ENCODE peak calls at places on chromosome 18, in nine cellular contexts. G, S, V, Z, P, D, Q, F and J are unnamed samples.

GRCh38 chr18:54229660-54230059 is 5.2 kb upstream of the MBD2 start:
- DNase-seq in F (no peak), P (no peak), S (no peak), Q (no peak), D (no peak), Z (no peak), G (no peak), V (no peak), J (no peak)

GRCh38 chr18:22826726-22827125 is 106.4 kb upstream of the RBBP8 start:
- DNase-seq in V (no peak), Z (no peak), D (no peak), P (no peak), F (no peak), Q (no peak), G (no peak), S (no peak), J (peak)

GRCh38 chr18:26792661-26793060 is 72.8 kb downstream of the AQP4 start:
- DNase-seq in Q (peak), S (no peak), F (peak), G (no peak), P (no peak), D (no peak), Z (no peak), V (no peak), J (no peak)

GRCh38 chr18:55249572-55249971 is 290.3 kb upstream of the CCDC68 start:
- DNase-seq in V (no peak), D (no peak), F (no peak), S (no peak), Q (no peak), Z (peak), P (no peak), G (no peak), J (no peak)

GRCh38 chr18:77108001-77108692 is 24.4 kb downstream of the MBP start:
- DNase-seq in S (no peak), G (no peak), D (no peak), V (no peak), P (no peak), Q (no peak), Z (no peak), F (no peak), J (no peak)

GRCh38 chr18:43805646-43806194 is 528.4 kb upstream of the SYT4 start:
- DNase-seq in G (no peak), D (no peak), F (no peak), S (no peak), P (no peak), V (no peak), Z (no peak), Q (no peak), J (no peak)

GRCh38 chr18:23220355-23220754 is 85.1 kb downstream of the CABLES1 start:
- DNase-seq in S (no peak), D (no peak), Z (no peak), V (no peak), P (peak), F (no peak), G (no peak), Q (no peak), J (no peak)

GRCh38 chr18:51614033-51614432 is 416.6 kb upstream of the MEX3C start:
- DNase-seq in S (no peak), F (peak), V (no peak), P (no peak), Q (no peak), D (no peak), G (peak), Z (no peak), J (no peak)

GRCh38 chr18:6374340-6374739 is 40.4 kb downstream of the L3MBTL4 start:
- DNase-seq in Z (no peak), G (no peak), Q (no peak), S (no peak), P (no peak), D (no peak), F (peak), V (no peak), J (no peak)

GRCh38 chr18:27921904-27922541 is 254.9 kb downstream of the CDH2 start:
- DNase-seq in Q (no peak), D (no peak), V (no peak), G (peak), P (no peak), F (peak), S (peak), Z (no peak), J (no peak)

GRCh38 chr18:35005963-35006577 is 35.1 kb upstream of the MAPRE2 start:
- DNase-seq in F (peak), S (peak), Z (no peak), V (no peak), Q (peak), G (peak), D (no peak), P (no peak), J (peak)

GRCh38 chr18:76494181-76494540 is 881 bp downstream of the ZNF516 start:
- DNase-seq in Z (no peak), G (peak), P (peak), F (peak), D (no peak), Q (no peak), V (no peak), S (peak), J (peak)

GRCh38 chr18:23845988-23846630 is 156.9 kb downstream of the LAMA3 start:
- DNase-seq in S (no peak), P (no peak), Z (no peak), Q (no peak), D (no peak), G (no peak), V (no peak), F (no peak), J (no peak)

GRCh38 chr18:610214-610928 is 13.6 kb downstream of the CLUL1 start:
- DNase-seq in D (no peak), P (no peak), V (no peak), F (no peak), Q (no peak), Z (no peak), S (no peak), G (no peak), J (no peak)

GRCh38 chr18:72174972-72175649 is 369.0 kb downstream of the CBLN2 start:
- DNase-seq in S (no peak), V (no peak), Z (no peak), D (no peak), F (no peak), Q (no peak), G (no peak), P (no peak), J (no peak)

GRCh38 chr18:52510139-52510538 is 170.1 kb downstream of the DCC start:
- DNase-seq in S (peak), Q (no peak), V (no peak), F (no peak), P (no peak), D (no peak), Z (no peak), G (no peak), J (no peak)

GRCh38 chr18:73136134-73136533 is 268.3 kb upstream of the NETO1 start:
- DNase-seq in V (no peak), Z (no peak), F (peak), Q (no peak), G (no peak), D (no peak), S (peak), P (no peak), J (no peak)

GRCh38 chr18:136433-136832 is 21.9 kb upstream of the USP14 start:
- DNase-seq in Z (no peak), P (no peak), S (peak), G (peak), Q (no peak), F (peak), D (no peak), V (no peak), J (peak)

GRCh38 chr18:23136326-23137092 is 1.2 kb downstream of the CABLES1 start:
- DNase-seq in P (peak), G (peak), D (no peak), F (no peak), V (peak), S (peak), Z (no peak), Q (no peak), J (peak)

GRCh38 chr18:51151568-51152511 is 45.6 kb downstream of the MEX3C start:
- DNase-seq in V (no peak), Z (no peak), D (no peak), S (peak), P (peak), G (no peak), F (no peak), Q (no peak), J (peak)

GRCh38 chr18:13756671-13757070 is 30.2 kb downstream of the RNMT start:
- DNase-seq in Z (no peak), P (no peak), G (no peak), Q (no peak), V (no peak), S (no peak), F (no peak), D (no peak), J (no peak)

GRCh38 chr18:62131305-62131909 is 55.4 kb downstream of the PIGN start:
- DNase-seq in V (no peak), G (peak), Q (peak), D (no peak), Z (peak), P (no peak), S (peak), F (peak), J (peak)

GRCh38 chr18:9346775-9347174 is 12.2 kb downstream of the TWSG1 start:
- DNase-seq in P (no peak), V (no peak), Q (no peak), S (no peak), F (no peak), Z (no peak), G (no peak), D (no peak), J (no peak)

GRCh38 chr18:50896093-50896492 is 17.2 kb downstream of the ME2 start:
- DNase-seq in Q (no peak), Z (no peak), G (no peak), V (no peak), S (no peak), D (no peak), P (no peak), F (peak), J (no peak)

GRCh38 chr18:45110577-45111506 is 430.2 kb downstream of the SETBP1 start:
- DNase-seq in G (no peak), V (no peak), Z (no peak), P (no peak), F (no peak), S (no peak), Q (no peak), D (no peak), J (no peak)

GRCh38 chr18:62122330-62122729 is 64.5 kb downstream of the PIGN start:
- DNase-seq in Z (no peak), G (no peak), S (no peak), P (no peak), D (no peak), V (no peak), Q (no peak), F (no peak), J (no peak)

GRCh38 chr18:73879328-73879727 is 268.3 kb downstream of the FBXO15 start:
- DNase-seq in G (no peak), P (no peak), Q (no peak), V (no peak), F (no peak), Z (no peak), D (no peak), S (no peak), J (no peak)

GRCh38 chr18:44123743-44124142 is 556.9 kb upstream of the SETBP1 start:
- DNase-seq in V (no peak), G (no peak), S (no peak), F (no peak), D (no peak), Q (no peak), P (no peak), Z (no peak), J (no peak)

GRCh38 chr18:46416706-46417638 is 240.0 kb downstream of the LOXHD1 start:
- DNase-seq in P (no peak), F (no peak), S (peak), D (no peak), Q (no peak), Z (no peak), G (no peak), V (no peak), J (no peak)

GRCh38 chr18:62937065-62937464 is 221.7 kb downstream of the PHLPP1 start:
- DNase-seq in V (no peak), S (no peak), G (no peak), Z (no peak), P (no peak), Q (no peak), D (no peak), F (no peak), J (no peak)

GRCh38 chr18:61502472-61502871 is 169.2 kb downstream of the CDH20 start:
- DNase-seq in D (no peak), P (no peak), V (no peak), F (peak), Z (peak), Q (peak), G (peak), S (peak), J (peak)

GRCh38 chr18:13548106-13548819 is 178.1 kb downstream of the FAM210A start:
- DNase-seq in G (no peak), Z (no peak), D (peak), P (no peak), S (no peak), Q (no peak), F (no peak), V (no peak), J (no peak)

GRCh38 chr18:40414155-40414754 is 1540.8 kb upstream of the PIK3C3 start:
- DNase-seq in F (no peak), S (no peak), D (no peak), V (no peak), Z (no peak), Q (no peak), P (no peak), G (no peak), J (no peak)

GRCh38 chr18:63291278-63291677 is 28.3 kb downstream of the BCL2 start:
- DNase-seq in P (no peak), G (no peak), Z (no peak), F (no peak), V (no peak), S (no peak), D (no peak), Q (no peak), J (no peak)

GRCh38 chr18:50161806-50162205 is 33.1 kb downstream of the MYO5B start:
- DNase-seq in V (no peak), D (no peak), G (no peak), P (no peak), Q (no peak), Z (no peak), F (no peak), S (no peak), J (no peak)

GRCh38 chr18:8991131-8991530 is 111.4 kb upstream of the NDUFV2 start:
- DNase-seq in Z (no peak), F (no peak), P (no peak), Q (no peak), D (no peak), S (no peak), G (no peak), V (no peak), J (no peak)

DNA sequence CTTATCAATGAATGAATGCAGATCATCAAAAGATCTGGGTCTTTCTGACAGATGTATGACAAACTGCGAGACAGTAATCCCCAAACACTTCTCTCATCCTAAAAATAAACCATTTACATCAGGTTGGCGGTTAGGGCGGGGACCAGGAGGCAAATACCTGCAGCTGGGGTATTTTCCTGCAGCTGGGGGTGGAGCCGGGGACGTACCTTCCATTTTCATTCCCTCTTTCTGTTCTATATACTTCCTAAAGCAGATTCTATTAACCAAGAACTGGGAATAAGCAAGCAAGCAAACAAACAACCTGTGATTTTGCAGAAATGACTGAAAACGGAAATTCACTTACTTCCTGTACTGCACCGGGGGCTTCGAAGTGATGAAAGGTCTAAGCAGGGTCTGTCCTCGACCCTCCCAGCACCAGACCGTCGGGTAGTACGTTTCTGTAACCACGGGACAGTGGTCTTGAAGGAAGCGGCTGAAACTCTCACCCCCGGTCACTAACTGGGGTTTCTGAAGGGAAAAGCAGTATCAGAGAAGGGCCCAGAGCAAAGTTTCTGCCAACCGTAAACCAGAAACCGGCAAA is 1.2 kb downstream of the ABHD3 start:
- DNase-seq in G (peak), Q (no peak), P (no peak), Z (peak), S (peak), D (no peak), F (no peak), V (no peak), J (no peak)
- TF ChIP-seq POLR2AphosphoS5 in G (no peak), Q (no peak), P (no peak), Z (peak), S (no peak), D (no peak), F (no peak), V (no peak), J (no peak)

GRCh38 chr18:41464278-41464677 is 490.8 kb upstream of the PIK3C3 start:
- DNase-seq in G (no peak), D (no peak), V (no peak), Q (peak), F (no peak), S (peak), Z (no peak), P (no peak), J (no peak)

GRCh38 chr18:41457730-41458129 is 497.3 kb upstream of the PIK3C3 start:
- DNase-seq in F (no peak), D (no peak), P (no peak), S (peak), Q (no peak), G (no peak), V (no peak), Z (no peak), J (no peak)

GRCh38 chr18:41459657-41460056 is 495.4 kb upstream of the PIK3C3 start:
- DNase-seq in S (no peak), G (no peak), D (no peak), P (no peak), Q (no peak), F (no peak), V (no peak), Z (no peak), J (no peak)

GRCh38 chr18:41462946-41463345 is 492.1 kb upstream of the PIK3C3 start:
- DNase-seq in G (no peak), Q (no peak), D (no peak), Z (no peak), P (no peak), S (no peak), V (no peak), F (no peak), J (no peak)

GRCh38 chr18:41461058-41461560 is 493.9 kb upstream of the PIK3C3 start:
- DNase-seq in Z (no peak), D (no peak), V (no peak), P (no peak), S (no peak), F (no peak), Q (no peak), G (no peak), J (no peak)
- H3K4me3 ChIP-seq in Z (no peak), D (no peak), V (no peak), P (no peak), S (no peak), F (no peak), Q (no peak), G (no peak), J (no peak)

GRCh38 chr18:58057291-58057965 is 13.4 kb downstream of the NEDD4L start:
- DNase-seq in Q (no peak), S (no peak), Z (no peak), F (no peak), D (no peak), P (no peak), V (peak), G (no peak), J (no peak)
- TF ChIP-seq POLR2AphosphoS5 in Q (no peak), S (no peak), Z (no peak), F (no peak), D (no peak), P (no peak), V (no peak), G (no peak), J (no peak)

GRCh38 chr18:70419526-70419925 is 130.7 kb downstream of the SOCS6 start:
- DNase-seq in D (no peak), S (no peak), Q (no peak), P (no peak), F (no peak), G (no peak), V (no peak), Z (no peak), J (no peak)
- H3K4me3 ChIP-seq in D (no peak), S (no peak), Q (no peak), P (no peak), F (peak), G (no peak), V (no peak), Z (no peak), J (no peak)

GRCh38 chr18:79436556-79437275 is 41.0 kb downstream of the NFATC1 start:
- DNase-seq in F (no peak), V (no peak), P (no peak), S (no peak), D (no peak), Z (no peak), G (no peak), Q (no peak), J (no peak)

GRCh38 chr18:79429785-79430281 is 34.1 kb downstream of the NFATC1 start:
- DNase-seq in Z (no peak), P (no peak), F (no peak), Q (no peak), D (no peak), V (no peak), G (no peak), S (no peak), J (peak)

GRCh38 chr18:79434611-79435010 is 38.9 kb downstream of the NFATC1 start:
- DNase-seq in Z (no peak), V (no peak), S (no peak), D (no peak), Q (no peak), G (no peak), F (no peak), P (no peak), J (no peak)

GRCh38 chr18:79432376-79433120 is 36.8 kb downstream of the NFATC1 start:
- DNase-seq in D (no peak), Q (no peak), P (no peak), Z (no peak), S (no peak), F (no peak), G (no peak), V (no peak), J (no peak)

DNA sequence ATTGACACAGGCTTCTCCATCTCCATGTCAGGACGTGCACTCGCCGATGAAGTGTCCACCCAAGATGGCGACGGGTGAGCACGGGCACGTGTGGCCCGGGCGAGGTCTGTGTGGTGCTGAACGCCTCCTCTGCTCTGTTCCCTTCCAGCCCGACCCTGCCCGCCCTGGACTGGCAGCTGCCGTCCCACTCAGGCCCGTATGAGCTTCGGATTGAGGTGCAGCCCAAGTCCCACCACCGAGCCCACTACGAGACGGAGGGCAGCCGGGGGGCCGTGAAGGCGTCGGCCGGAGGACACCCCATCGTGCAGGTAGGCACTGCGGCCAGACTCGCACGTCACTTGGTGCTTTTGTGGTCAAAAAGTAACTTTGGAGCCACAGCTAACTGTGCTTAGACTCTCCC is 37.7 kb downstream of the NFATC1 start:
- DNase-seq in Q (no peak), V (no peak), P (no peak), F (no peak), D (no peak), G (no peak), S (no peak), Z (no peak), J (no peak)
- TF ChIP-seq POLR2AphosphoS5 in Q (no peak), V (no peak), P (no peak), F (no peak), D (no peak), G (no peak), S (no peak), Z (no peak), J (no peak)

GRCh38 chr18:12287684-12288405 is 20.2 kb upstream of the TUBB6 start:
- DNase-seq in P (peak), S (peak), V (peak), Z (no peak), G (peak), F (peak), Q (peak), D (no peak), J (no peak)
- H3K4me3 ChIP-seq in P (no peak), S (peak), V (peak), Z (no peak), G (peak), F (peak), Q (peak), D (peak), J (no peak)